ENCODE peak calls at places on chromosomes 4 and X, in eight cellular contexts. O, V, A, N, G, W, X and D are unnamed samples.

GRCh38 chrX:23705235-23705634 is 37.8 kb downstream of the ACOT9 start:
- DNase-seq in V (no peak), W (no peak), N (no peak), G (no peak), X (no peak), O (no peak), A (no peak), D (no peak)

GRCh38 chrX:9846631-9847030 is 60.4 kb downstream of the SHROOM2 start:
- DNase-seq in V (no peak), N (no peak), A (no peak), W (no peak), X (no peak), O (no peak), G (no peak), D (no peak)

GRCh38 chr4:141772838-141773237 is 136.5 kb downstream of the IL15 start:
- DNase-seq in O (no peak), G (no peak), V (no peak), X (no peak), A (no peak), N (no peak), W (no peak), D (no peak)

GRCh38 chr4:129498626-129499025 is 402.7 kb downstream of the C4orf33 start:
- DNase-seq in V (no peak), N (no peak), A (no peak), O (no peak), X (no peak), G (no peak), W (no peak), D (no peak)

GRCh38 chrX:48487362-48487785 is 11.4 kb downstream of the FTSJ1 start:
- DNase-seq in X (no peak), W (no peak), O (no peak), V (peak), N (peak), G (peak), A (no peak), D (peak)

GRCh38 chr4:121148621-121149020 is 15.5 kb downstream of the TNIP3 start:
- DNase-seq in V (no peak), N (no peak), A (no peak), W (no peak), O (no peak), G (no peak), X (no peak), D (no peak)

GRCh38 chrX:55487143-55487542 is 2.5 kb downstream of the USP51 start:
- DNase-seq in N (no peak), V (no peak), O (no peak), G (no peak), A (no peak), W (no peak), X (no peak), D (no peak)

GRCh38 chr4:183499389-183499788 is 5.5 kb upstream of the ING2 start:
- DNase-seq in G (peak), N (no peak), V (no peak), X (no peak), O (no peak), A (no peak), W (no peak), D (no peak)

GRCh38 chrX:97310373-97310772 is 426.7 kb downstream of the RPA4 start:
- DNase-seq in N (no peak), A (no peak), V (no peak), G (peak), O (no peak), W (no peak), X (no peak), D (no peak)

GRCh38 chr4:113673450-113673849 is 88.1 kb downstream of the CAMK2D start:
- DNase-seq in W (no peak), V (no peak), X (peak), G (no peak), A (no peak), O (no peak), N (no peak), D (no peak)

GRCh38 chr4:20323991-20324390 is 72.3 kb downstream of the SLIT2 start:
- DNase-seq in N (no peak), X (no peak), G (no peak), V (no peak), W (no peak), O (no peak), A (no peak), D (no peak)

GRCh38 chr4:156830356-156830755 is 141.2 kb downstream of the PDGFC start:
- DNase-seq in W (peak), O (no peak), X (no peak), G (peak), A (no peak), V (no peak), N (no peak), D (peak)

GRCh38 chrX:134460861-134461218 is 875 bp downstream of the HPRT1 start:
- DNase-seq in O (no peak), N (no peak), V (no peak), G (no peak), A (no peak), X (peak), W (no peak), D (no peak)

GRCh38 chr4:37885496-37885895 is 5.4 kb upstream of the TBC1D1 start:
- DNase-seq in V (no peak), W (no peak), G (peak), X (peak), A (peak), N (no peak), O (no peak), D (no peak)

GRCh38 chr4:69888336-69888735 is 28.4 kb upstream of the SULT1E1 start:
- DNase-seq in G (peak), W (no peak), N (no peak), O (no peak), V (no peak), A (no peak), X (no peak), D (no peak)

GRCh38 chrX:151419748-151420147 is 22.7 kb downstream of the VMA21 start:
- DNase-seq in X (no peak), G (no peak), V (no peak), N (no peak), W (no peak), A (no peak), O (no peak), D (no peak)

GRCh38 chr4:3386486-3386885 is 55.3 kb upstream of the HGFAC start:
- DNase-seq in N (peak), A (no peak), O (no peak), G (no peak), V (no peak), X (no peak), W (no peak), D (no peak)

GRCh38 chrX:15678339-15678738 is 13.7 kb upstream of the CLTRN start:
- DNase-seq in X (no peak), O (no peak), W (no peak), G (no peak), A (no peak), N (no peak), V (no peak), D (no peak)

GRCh38 chrX:19555236-19555635 is 39.9 kb upstream of the MAP3K15 start:
- DNase-seq in O (no peak), X (no peak), N (no peak), G (no peak), A (no peak), V (no peak), W (no peak), D (no peak)

GRCh38 chrX:10110984-10111363 is 45.8 kb upstream of the CLCN4 start:
- DNase-seq in A (peak), V (no peak), N (no peak), O (no peak), G (no peak), X (no peak), W (no peak), D (no peak)

GRCh38 chr4:104394409-104394813 is 100.3 kb downstream of the CXXC4 start:
- DNase-seq in O (peak), V (no peak), X (no peak), G (no peak), A (no peak), N (no peak), W (no peak), D (no peak)

DNA sequence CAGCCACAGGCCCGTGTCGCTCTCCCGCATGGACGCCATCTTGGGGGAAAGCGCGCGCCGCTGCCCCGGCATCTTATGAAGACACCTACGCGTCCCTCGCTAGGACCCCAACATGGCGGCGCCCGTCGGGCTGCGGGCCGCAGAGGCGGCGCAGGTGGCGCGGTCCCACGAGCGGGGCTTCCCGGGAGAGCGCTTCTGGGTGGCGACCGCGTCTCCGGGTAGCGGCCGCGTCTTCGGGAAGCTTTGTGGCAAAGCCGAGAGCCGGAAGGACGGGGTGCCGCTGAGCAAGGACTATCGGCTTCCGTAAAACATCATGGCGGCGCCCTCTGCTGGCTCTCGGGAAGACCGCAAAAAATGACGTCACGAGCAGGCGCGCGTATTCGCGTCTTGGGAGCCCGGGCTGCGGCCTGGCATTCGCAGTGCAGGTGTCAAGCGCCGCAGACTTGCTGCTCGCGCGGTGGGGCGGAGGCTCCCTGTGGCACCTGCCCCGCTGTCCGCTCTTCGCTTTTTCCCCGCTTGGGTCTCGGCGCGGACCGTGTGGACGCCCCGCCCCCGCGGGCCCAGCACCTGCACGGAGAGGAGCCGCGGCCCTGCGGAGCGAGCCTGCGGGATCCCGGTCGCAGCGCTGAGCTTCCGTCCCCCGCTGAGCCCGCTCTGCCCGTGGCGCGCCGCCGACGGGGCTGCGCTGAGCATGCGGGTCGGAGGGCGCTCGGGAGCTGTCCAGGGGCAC is at the start of gene NELFA:
- DNase-seq in X (peak), V (peak), N (peak), O (peak), W (peak), A (peak), G (peak), D (peak)
- TF ChIP-seq CTCF in X (no peak), V (peak), N (peak), O (peak), W (no peak), A (no peak), G (peak), D (peak)

GRCh38 chr4:13516315-13516860 is 27.9 kb downstream of the NKX3-2 start:
- DNase-seq in W (no peak), A (no peak), G (no peak), O (no peak), N (no peak), X (no peak), V (no peak), D (no peak)

GRCh38 chr4:13515268-13515667 is 29.0 kb downstream of the NKX3-2 start:
- DNase-seq in G (no peak), V (no peak), N (no peak), W (no peak), X (no peak), O (no peak), A (no peak), D (no peak)

GRCh38 chr4:13509442-13509841 is 25.3 kb upstream of the RAB28 start:
- DNase-seq in G (no peak), A (no peak), O (no peak), W (no peak), V (no peak), X (no peak), N (no peak), D (no peak)

GRCh38 chr4:13511101-13511500 is 27.0 kb upstream of the RAB28 start:
- DNase-seq in A (no peak), W (no peak), V (no peak), O (no peak), N (no peak), X (no peak), G (no peak), D (no peak)

GRCh38 chr4:13514722-13515121 is 29.6 kb downstream of the NKX3-2 start:
- DNase-seq in N (no peak), G (no peak), W (no peak), A (no peak), X (no peak), V (no peak), O (no peak), D (no peak)
- TF ChIP-seq CTCF in N (no peak), G (no peak), W (no peak), A (no peak), X (no peak), V (no peak), O (no peak), D (no peak)

GRCh38 chr4:4780634-4781287 is 78.7 kb upstream of the MSX1 start:
- DNase-seq in W (peak), G (peak), N (no peak), X (no peak), O (no peak), V (peak), A (no peak), D (peak)
- TF ChIP-seq CTCF in W (peak), G (no peak), N (no peak), X (peak), O (no peak), V (peak), A (no peak), D (peak)

GRCh38 chr4:16224264-16224663 is 2.0 kb downstream of the TAPT1 start:
- DNase-seq in X (no peak), A (no peak), G (no peak), W (no peak), N (no peak), V (no peak), O (no peak), D (no peak)

GRCh38 chr4:16224669-16225068 is 1.6 kb downstream of the TAPT1 start:
- DNase-seq in A (no peak), O (no peak), V (no peak), X (no peak), N (no peak), G (no peak), W (no peak), D (no peak)

GRCh38 chr4:16225996-16226815 is at the start of gene TAPT1:
- DNase-seq in N (peak), O (peak), W (no peak), G (peak), A (peak), X (peak), V (no peak), D (no peak)

GRCh38 chr4:16225681-16225995 is 633 bp downstream of the TAPT1 start:
- DNase-seq in N (no peak), X (no peak), G (no peak), O (no peak), V (no peak), A (no peak), W (no peak), D (no peak)

GRCh38 chr4:16225139-16225538 is 1.1 kb downstream of the TAPT1 start:
- DNase-seq in X (no peak), G (peak), N (no peak), O (no peak), A (no peak), V (no peak), W (no peak), D (no peak)
- TF ChIP-seq CTCF in X (no peak), G (no peak), N (no peak), O (no peak), A (no peak), V (no peak), W (no peak), D (no peak)

GRCh38 chr4:143232277-143232676 is 47.6 kb downstream of the USP38 start:
- DNase-seq in G (no peak), N (no peak), X (peak), O (no peak), W (no peak), A (no peak), V (no peak), D (no peak)
- TF ChIP-seq CTCF in G (no peak), N (no peak), X (no peak), O (no peak), W (no peak), A (no peak), V (no peak), D (no peak)

DNA sequence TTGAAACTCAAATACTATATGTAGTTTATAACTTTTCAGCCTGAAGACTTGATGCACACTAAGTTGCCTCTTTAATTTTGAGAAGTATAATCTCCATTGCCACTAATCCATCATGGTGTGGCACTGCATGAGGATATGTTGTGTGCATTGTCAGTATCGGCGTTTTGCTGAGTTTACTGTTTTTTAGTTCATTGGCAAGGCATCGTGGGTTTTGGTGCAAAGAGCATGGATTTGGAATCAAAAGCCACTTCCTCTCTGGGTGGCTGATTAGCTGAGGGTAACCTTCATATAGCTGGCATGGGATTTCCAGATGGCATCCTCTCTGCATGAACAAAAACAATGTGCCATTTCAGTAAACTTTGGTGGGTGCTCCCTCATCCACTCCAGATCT is 38.7 kb downstream of the FHL1 start:
- DNase-seq in X (no peak), W (no peak), V (no peak), O (no peak), A (no peak), N (no peak), G (no peak), D (no peak)
- TF ChIP-seq CTCF in X (no peak), W (no peak), V (no peak), O (no peak), A (no peak), N (no peak), G (no peak), D (no peak)

DNA sequence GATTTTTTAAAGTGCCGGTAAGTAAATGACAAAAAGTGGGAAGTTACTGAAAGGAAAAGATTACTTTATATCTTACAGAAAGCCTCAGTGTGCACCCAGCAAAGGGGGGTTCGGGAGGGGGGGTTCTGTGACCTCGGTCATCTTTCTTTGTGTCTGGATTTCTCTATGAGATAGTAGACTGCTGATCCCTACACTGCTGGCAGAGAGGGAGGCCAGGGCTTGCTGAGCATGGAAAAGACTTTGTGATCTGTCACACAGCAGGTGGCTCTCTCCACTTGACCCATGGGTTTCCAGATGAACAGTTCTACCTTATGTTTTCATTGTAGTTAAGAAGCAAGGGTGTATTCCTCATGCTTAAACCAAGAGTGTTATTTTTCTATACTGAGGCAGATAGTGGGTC is 475.6 kb downstream of the PCDH10 start:
- DNase-seq in G (no peak), X (peak), V (no peak), A (no peak), O (no peak), N (no peak), W (no peak), D (no peak)
- TF ChIP-seq CTCF in G (no peak), X (no peak), V (no peak), A (no peak), O (no peak), N (no peak), W (no peak), D (no peak)

GRCh38 chr4:146545102-146545501 is 23.4 kb upstream of the SLC10A7 start:
- DNase-seq in G (peak), O (no peak), V (no peak), N (no peak), W (no peak), A (peak), X (peak), D (no peak)
- TF ChIP-seq CTCF in G (peak), O (no peak), V (peak), N (no peak), W (peak), A (peak), X (peak), D (peak)

GRCh38 chr4:107046261-107046660 is 10.1 kb upstream of the DKK2 start:
- DNase-seq in O (no peak), A (no peak), G (no peak), X (no peak), W (no peak), V (no peak), N (no peak), D (no peak)

GRCh38 chr4:107044170-107044569 is 8.1 kb upstream of the DKK2 start:
- DNase-seq in N (no peak), V (no peak), W (no peak), O (no peak), G (no peak), X (no peak), A (no peak), D (no peak)
- TF ChIP-seq CTCF in N (no peak), V (peak), W (peak), O (no peak), G (peak), X (no peak), A (no peak), D (peak)

GRCh38 chrX:77446029-77446585 is 1.1 kb upstream of the FGF16 start:
- DNase-seq in O (no peak), A (peak), G (no peak), W (no peak), X (peak), V (no peak), N (peak), D (no peak)
- TF ChIP-seq CTCF in O (peak), A (no peak), G (peak), W (peak), X (peak), V (peak), N (no peak), D (peak)